ENCODE peak calls at places on chromosome 10, in five cellular contexts. J is cardiac fibroblast, L is mesenchymal stem cell, W is thyroid gland, Y is OCI-LY7. P is an unnamed sample.

GRCh38 chr10:45377321-45377720 is 3.3 kb downstream of the ALOX5 start:
- DNase-seq in J (no peak), L (no peak), W (no peak), Y (no peak), P (no peak)

GRCh38 chr10:123144697-123145541 is 3.0 kb upstream of the HMX2 start:
- DNase-seq in W (no peak), J (no peak), Y (no peak), L (no peak), P (no peak)

GRCh38 chr10:49257159-49257558 is 41.8 kb upstream of the C10orf71 start:
- DNase-seq in Y (peak), L (no peak), J (no peak), W (no peak), P (no peak)

GRCh38 chr10:22599636-22600228 is 114.6 kb downstream of the PIP4K2A start:
- DNase-seq in W (no peak), J (no peak), Y (no peak), L (no peak), P (no peak)

GRCh38 chr10:53598914-53599313 is 826.3 kb upstream of the MBL2 start:
- DNase-seq in W (no peak), L (no peak), J (no peak), Y (no peak), P (no peak)

GRCh38 chr10:66931340-66931948 is 5.6 kb downstream of the LRRTM3 start:
- DNase-seq in J (peak), Y (peak), W (no peak), L (peak), P (peak)

GRCh38 chr10:122304054-122304579 is 33.0 kb downstream of the BTBD16 start:
- DNase-seq in L (no peak), Y (no peak), W (no peak), J (no peak), P (no peak)

GRCh38 chr10:1179346-1180070 is 123.3 kb downstream of the WDR37 start:
- DNase-seq in W (no peak), Y (no peak), J (no peak), L (no peak), P (no peak)

GRCh38 chr10:66834802-66835201 is 91.0 kb upstream of the LRRTM3 start:
- DNase-seq in J (no peak), W (no peak), Y (no peak), L (no peak), P (no peak)

GRCh38 chr10:47195274-47195885 is 104.6 kb upstream of the GDF10 start:
- DNase-seq in W (no peak), L (no peak), J (no peak), Y (no peak), P (no peak)

GRCh38 chr10:624605-625334 is 64.7 kb downstream of the DIP2C start:
- DNase-seq in J (peak), W (peak), L (peak), Y (no peak), P (no peak)

GRCh38 chr10:79239275-79239779 is 107.9 kb upstream of the PPIF start:
- DNase-seq in L (peak), Y (no peak), J (no peak), W (peak), P (no peak)

GRCh38 chr10:44340557-44340956 is 44.3 kb downstream of the CXCL12 start:
- DNase-seq in Y (no peak), L (no peak), J (no peak), W (no peak), P (no peak)

GRCh38 chr10:24542314-24543270 is 181.1 kb downstream of the ARHGAP21 start:
- DNase-seq in L (no peak), J (no peak), Y (no peak), W (no peak), P (no peak)

GRCh38 chr10:131147301-131147975 is 164.1 kb downstream of the TCERG1L start:
- DNase-seq in W (peak), Y (no peak), L (no peak), J (no peak), P (no peak)

GRCh38 chr10:525565-526315 is 163.7 kb downstream of the DIP2C start:
- DNase-seq in L (no peak), Y (peak), J (no peak), W (no peak), P (no peak)

GRCh38 chr10:18205098-18205834 is 65.0 kb downstream of the CACNB2 start:
- DNase-seq in J (peak), W (no peak), L (no peak), Y (no peak), P (no peak)

GRCh38 chr10:76191371-76191770 is 759.9 kb downstream of the LRMDA start:
- DNase-seq in L (no peak), W (no peak), Y (no peak), J (no peak), P (no peak)

GRCh38 chr10:131041361-131041916 is 270.1 kb downstream of the TCERG1L start:
- DNase-seq in Y (no peak), J (no peak), W (no peak), L (no peak), P (no peak)

GRCh38 chr10:8060704-8061121 is 6.2 kb downstream of the GATA3 start:
- DNase-seq in J (no peak), W (no peak), Y (no peak), L (no peak), P (no peak)

GRCh38 chr10:4635394-4635793 is 190.6 kb upstream of the AKR1E2 start:
- DNase-seq in J (no peak), L (peak), W (no peak), Y (no peak), P (no peak)

GRCh38 chr10:131142446-131143380 is 168.8 kb downstream of the TCERG1L start:
- DNase-seq in Y (no peak), J (no peak), L (no peak), W (no peak), P (no peak)

GRCh38 chr10:115082521-115082920 is 10.6 kb upstream of the ATRNL1 start:
- DNase-seq in J (peak), W (no peak), L (peak), Y (no peak), P (no peak)

GRCh38 chr10:128047991-128048826 is 78.0 kb downstream of the MKI67 start:
- DNase-seq in W (peak), Y (peak), L (peak), J (peak), P (peak)

GRCh38 chr10:11715815-11716494 is 26.2 kb upstream of the ECHDC3 start:
- DNase-seq in L (no peak), J (no peak), Y (no peak), W (no peak), P (no peak)

GRCh38 chr10:119242191-119242590 is 34.8 kb downstream of the GRK5 start:
- DNase-seq in Y (no peak), J (no peak), W (no peak), L (no peak), P (no peak)

GRCh38 chr10:102946992-102947391 is 28.9 kb downstream of the CNNM2 start:
- DNase-seq in L (no peak), J (no peak), Y (no peak), W (no peak), P (no peak)

GRCh38 chr10:102945449-102945848 is 27.4 kb downstream of the CNNM2 start:
- DNase-seq in W (no peak), Y (no peak), J (no peak), L (no peak), P (no peak)

GRCh38 chr10:102945989-102946388 is 27.9 kb downstream of the CNNM2 start:
- DNase-seq in J (no peak), Y (no peak), L (no peak), W (no peak), P (no peak)

GRCh38 chr10:102948786-102949185 is 30.7 kb downstream of the CNNM2 start:
- DNase-seq in W (no peak), J (no peak), Y (no peak), L (no peak), P (no peak)

GRCh38 chr10:102948163-102948562 is 30.1 kb downstream of the CNNM2 start:
- DNase-seq in W (no peak), Y (no peak), J (no peak), L (no peak), P (no peak)
- H3K4me3 ChIP-seq in W (no peak), Y (no peak), J (no peak), L (no peak), P (no peak)

GRCh38 chr10:95415631-95416031 is 124.8 kb upstream of the PDLIM1 start:
- DNase-seq in L (no peak), J (no peak), W (no peak), Y (no peak), P (no peak)
- H3K4me3 ChIP-seq in L (no peak), J (no peak), W (no peak), Y (no peak), P (no peak)

DNA sequence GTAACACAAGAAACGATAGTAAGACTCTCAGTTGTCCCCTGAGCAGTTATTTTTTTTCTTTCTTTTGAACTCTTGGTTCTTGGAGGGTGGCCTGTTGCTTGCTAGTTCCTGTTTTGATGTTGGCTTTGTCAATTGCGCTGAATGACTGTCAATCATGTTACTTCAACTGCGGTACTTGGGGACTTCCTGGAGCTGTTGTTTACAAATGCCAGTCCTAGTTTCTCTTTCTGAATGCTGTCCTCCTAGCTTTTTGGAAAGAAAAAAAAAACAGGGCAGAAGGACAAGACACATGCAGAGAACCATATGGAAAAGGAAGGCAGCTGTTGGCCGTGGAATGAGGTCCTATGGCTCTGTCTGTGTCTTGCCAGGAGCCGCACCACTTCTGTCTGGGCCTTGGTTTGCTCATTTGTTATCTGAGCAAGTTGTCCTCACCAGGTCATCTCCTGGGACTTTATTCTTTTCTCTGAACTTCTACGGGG is 7.0 kb upstream of the PDCD4 start:
- DNase-seq in J (peak), W (no peak), Y (peak), L (peak), P (peak)
- H3K4me3 ChIP-seq in J (no peak), W (no peak), Y (peak), L (no peak), P (no peak)

GRCh38 chr10:72736881-72737280 is 44.9 kb downstream of the MCU start:
- DNase-seq in Y (no peak), W (no peak), J (no peak), L (no peak), P (no peak)
- H3K4me3 ChIP-seq in Y (no peak), W (no peak), J (no peak), L (no peak), P (no peak)

DNA sequence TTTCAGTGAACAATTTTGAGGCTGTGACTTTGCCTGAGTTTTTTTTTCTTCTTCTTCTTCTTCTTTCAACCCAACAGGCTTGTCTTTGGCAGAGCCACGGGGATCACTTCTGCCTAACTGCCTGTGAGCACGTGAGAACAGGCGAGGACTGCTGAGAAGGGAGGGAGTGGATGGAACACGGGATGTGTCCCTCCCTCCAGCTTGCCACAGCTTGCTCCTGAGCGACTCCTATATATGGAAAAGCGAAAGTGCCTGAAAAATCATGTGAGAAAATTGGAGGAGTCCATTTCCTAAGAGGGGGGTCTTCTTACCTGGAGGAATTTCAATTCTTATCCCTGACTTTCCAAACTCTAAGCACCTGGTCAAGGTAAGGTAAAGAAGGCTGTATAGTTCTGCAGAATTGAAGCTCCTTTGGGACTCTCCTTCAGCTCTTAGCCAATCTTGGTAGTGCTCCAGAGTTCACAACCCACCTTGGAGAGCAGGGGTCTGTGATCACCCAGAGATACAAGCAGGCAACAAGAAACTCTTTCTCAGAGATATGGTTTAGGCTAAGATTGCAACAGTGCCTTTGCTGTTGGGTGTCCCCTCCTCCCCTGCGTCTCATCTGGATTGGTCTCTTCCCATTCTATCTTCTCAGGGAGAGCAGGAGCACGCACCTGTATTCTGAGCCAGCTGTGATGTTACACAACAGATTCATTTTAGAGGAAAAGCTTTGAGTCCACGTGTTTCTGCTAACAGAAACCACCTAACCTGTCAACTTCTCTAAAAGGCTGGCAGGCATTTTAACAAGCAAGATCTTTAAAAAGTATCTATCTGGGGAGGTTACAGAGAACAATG is at the start of gene MAT1A:
- DNase-seq in L (peak), J (peak), W (peak), Y (no peak), P (peak)
- H3K4me3 ChIP-seq in L (no peak), J (no peak), W (no peak), Y (no peak), P (peak)

GRCh38 chr10:21401196-21401595 is 124.3 kb downstream of the SKIDA1 start:
- DNase-seq in Y (no peak), J (no peak), L (peak), W (peak), P (no peak)
- H3K4me3 ChIP-seq in Y (no peak), J (no peak), L (no peak), W (no peak), P (no peak)

GRCh38 chr10:100735345-100736143 is 9.8 kb upstream of the PAX2 start:
- DNase-seq in L (no peak), W (no peak), J (no peak), Y (no peak), P (no peak)

GRCh38 chr10:100738055-100738827 is 7.1 kb upstream of the PAX2 start:
- DNase-seq in J (no peak), Y (no peak), L (no peak), W (no peak), P (no peak)

GRCh38 chr10:100736809-100737358 is 8.5 kb upstream of the PAX2 start:
- DNase-seq in W (no peak), J (no peak), L (no peak), Y (no peak), P (no peak)

GRCh38 chr10:100736144-100736808 is 9.1 kb upstream of the PAX2 start:
- DNase-seq in J (no peak), L (no peak), Y (no peak), W (no peak), P (no peak)

DNA sequence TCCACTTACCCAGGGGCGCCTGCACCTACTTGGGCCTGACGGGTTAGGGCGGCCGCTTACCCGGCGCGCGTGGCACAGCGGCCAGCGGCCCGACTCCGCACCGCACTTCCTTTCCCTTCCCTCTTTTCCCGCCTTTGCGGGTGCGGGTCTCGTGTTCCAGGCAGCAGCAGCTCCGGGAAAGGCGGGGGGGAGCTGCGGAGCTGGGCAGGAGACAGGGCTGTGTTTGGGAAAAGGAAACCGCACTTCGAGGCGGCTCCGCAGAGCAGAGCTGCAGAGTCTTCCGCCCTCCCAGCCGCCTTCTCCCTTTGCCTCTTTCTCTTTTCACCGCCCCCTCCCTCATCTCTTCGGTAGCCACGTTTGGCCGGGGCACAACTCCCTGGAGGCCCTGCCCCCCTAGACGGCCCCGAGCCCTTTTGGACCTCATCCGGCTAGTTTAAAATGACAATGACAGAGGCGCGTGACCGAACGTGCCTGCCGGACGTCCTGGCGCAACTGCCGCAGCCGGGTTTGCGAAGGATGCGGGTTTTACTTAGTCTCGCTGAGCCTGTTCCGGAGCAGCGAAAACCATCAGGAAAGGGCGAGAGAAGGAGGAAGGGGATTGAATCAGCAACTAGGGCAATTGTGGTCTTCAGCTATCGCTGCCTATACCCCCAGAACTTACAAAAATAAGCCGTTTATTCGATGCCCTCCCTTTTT is 7.9 kb upstream of the PAX2 start:
- DNase-seq in Y (no peak), W (no peak), L (no peak), J (no peak), P (no peak)
- H3K4me3 ChIP-seq in Y (no peak), W (no peak), L (no peak), J (no peak), P (no peak)

GRCh38 chr10:16016688-16017087 is 156.4 kb upstream of the MINDY3 start:
- DNase-seq in J (no peak), Y (no peak), L (no peak), W (no peak), P (no peak)
- H3K4me3 ChIP-seq in J (no peak), Y (no peak), L (no peak), W (no peak), P (no peak)

GRCh38 chr10:57018452-57018851 is 657.4 kb upstream of the ZWINT start:
- DNase-seq in J (no peak), L (no peak), W (no peak), Y (no peak), P (no peak)

GRCh38 chr10:57015187-57015586 is 654.1 kb upstream of the ZWINT start:
- DNase-seq in L (no peak), Y (no peak), J (no peak), W (no peak), P (no peak)

GRCh38 chr10:57015595-57016303 is 654.7 kb upstream of the ZWINT start:
- DNase-seq in L (no peak), W (peak), J (no peak), Y (no peak), P (no peak)

GRCh38 chr10:57017356-57018037 is 656.4 kb upstream of the ZWINT start:
- DNase-seq in J (no peak), Y (peak), W (no peak), L (no peak), P (peak)

GRCh38 chr10:57014758-57015157 is 653.7 kb upstream of the ZWINT start:
- DNase-seq in W (no peak), J (no peak), L (no peak), Y (no peak), P (no peak)
- H3K4me3 ChIP-seq in W (no peak), J (no peak), L (no peak), Y (no peak), P (no peak)

DNA sequence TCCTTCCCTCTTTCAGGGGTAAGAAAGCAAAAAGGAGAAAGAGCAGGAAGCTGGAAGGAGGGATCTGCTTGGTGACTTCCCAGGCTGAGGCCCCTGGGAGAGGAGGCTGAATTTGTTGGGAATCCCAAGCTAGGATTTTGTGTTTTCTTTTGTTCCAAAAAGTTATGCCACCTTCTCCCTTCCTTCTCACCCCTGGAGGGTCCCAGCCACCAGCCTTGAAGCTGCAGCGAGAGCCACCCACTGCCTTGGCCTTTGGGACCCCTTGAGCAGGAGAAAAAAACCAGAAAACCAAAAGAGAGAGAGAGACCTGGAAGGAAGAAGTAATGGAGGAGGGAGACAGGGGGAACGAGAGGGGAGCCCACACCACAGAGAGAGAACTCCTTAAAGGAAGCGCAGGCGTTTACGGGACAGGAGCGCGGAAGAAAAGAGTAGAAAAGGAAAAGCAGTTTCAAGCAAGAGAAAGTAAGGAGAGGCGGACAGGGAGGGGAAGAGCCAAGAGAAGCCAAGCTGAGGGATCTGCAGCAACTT is 7.1 kb downstream of the VAX1 start:
- DNase-seq in J (no peak), W (no peak), L (no peak), Y (no peak), P (no peak)
- H3K4me3 ChIP-seq in J (no peak), W (no peak), L (no peak), Y (no peak), P (no peak)